ENCODE peak calls at places on chromosomes 3 and 15, in eight cellular contexts. V, U, Z, N, Q, M, L and K are unnamed samples. For H3K4me1, the result is how much of the 10 kb centered on the place peaks cover.

GRCh38 chr3:172290457-172290856 is 157.8 kb downstream of the GHSR start:
- DNase-seq in N (no peak), V (no peak), L (no peak), Q (no peak), Z (no peak), U (no peak), M (no peak), K (no peak)

GRCh38 chr3:58093573-58094195 is 85.5 kb downstream of the FLNB start:
- DNase-seq in Z (no peak), M (no peak), L (no peak), Q (no peak), N (no peak), U (peak), V (peak), K (no peak)

GRCh38 chr3:49785565-49786356 is 581 bp downstream of the IP6K1 start:
- DNase-seq in N (no peak), V (peak), M (no peak), L (peak), Q (no peak), U (peak), Z (no peak), K (no peak)

GRCh38 chr15:78810003-78810376 is 1.3 kb downstream of the ADAMTS7 start:
- DNase-seq in L (no peak), N (no peak), Z (no peak), M (no peak), V (no peak), Q (no peak), U (no peak), K (no peak)

GRCh38 chr3:120203016-120203415 is 82.0 kb downstream of the GPR156 start:
- DNase-seq in V (peak), U (peak), Q (no peak), M (no peak), L (no peak), Z (no peak), N (peak), K (peak)

GRCh38 chr3:89223188-89223587 is 115.8 kb downstream of the EPHA3 start:
- DNase-seq in U (no peak), Z (no peak), Q (no peak), M (no peak), L (no peak), V (no peak), N (no peak), K (peak)

GRCh38 chr15:38299216-38299615 is 46.6 kb downstream of the SPRED1 start:
- DNase-seq in U (peak), L (no peak), M (no peak), N (no peak), Z (no peak), V (peak), Q (no peak), K (no peak)

GRCh38 chr3:100185847-100186246 is 71.5 kb upstream of the FILIP1L start:
- DNase-seq in N (no peak), V (no peak), Z (no peak), M (no peak), U (no peak), Q (no peak), L (no peak), K (peak)

GRCh38 chr3:196422976-196423781 is 9.0 kb downstream of the UBXN7 start:
- DNase-seq in Q (peak), U (peak), Z (peak), N (peak), M (no peak), V (no peak), L (peak), K (no peak)

GRCh38 chr15:31135523-31135922 is 34.0 kb upstream of the TRPM1 start:
- DNase-seq in N (no peak), Q (no peak), U (no peak), Z (no peak), L (no peak), V (no peak), M (no peak), K (no peak)

GRCh38 chr15:93037341-93038063 is 51.5 kb downstream of the RGMA start:
- DNase-seq in U (peak), N (no peak), Z (peak), L (no peak), V (peak), M (peak), Q (peak), K (no peak)

GRCh38 chr3:161413127-161413854 is 42.0 kb upstream of the SPTSSB start:
- DNase-seq in L (no peak), M (no peak), Q (no peak), N (no peak), V (no peak), Z (no peak), U (peak), K (no peak)

GRCh38 chr3:50611464-50612233 is at the start of gene CISH:
- DNase-seq in Q (peak), Z (peak), N (peak), L (peak), U (peak), V (peak), M (peak), K (peak)

GRCh38 chr3:73868688-73869315 is 244.1 kb upstream of the PDZRN3 start:
- DNase-seq in Q (no peak), V (peak), Z (no peak), L (peak), N (no peak), M (no peak), U (peak), K (peak)

GRCh38 chr3:183038764-183039163 is 58.4 kb upstream of the DCUN1D1 start:
- DNase-seq in Q (no peak), U (no peak), N (no peak), V (no peak), L (no peak), M (no peak), Z (no peak), K (no peak)

GRCh38 chr15:68582236-68582635 is 3.4 kb downstream of the CORO2B start:
- DNase-seq in N (no peak), M (peak), V (no peak), Z (peak), L (no peak), Q (peak), U (no peak), K (no peak)

GRCh38 chr3:153666911-153667310 is 454.3 kb upstream of the ARHGEF26 start:
- DNase-seq in Q (no peak), N (no peak), M (no peak), Z (no peak), U (no peak), V (no peak), L (no peak), K (no peak)

GRCh38 chr15:92821491-92822116 is 78.5 kb upstream of the CHD2 start:
- DNase-seq in M (no peak), V (no peak), Z (no peak), U (peak), Q (no peak), L (no peak), N (no peak), K (no peak)

GRCh38 chr3:37813403-37813802 is 48.3 kb upstream of the CTDSPL start:
- DNase-seq in Z (no peak), U (no peak), M (no peak), Q (no peak), L (no peak), N (no peak), V (no peak), K (no peak)

GRCh38 chr15:72155021-72155621 is 36.9 kb downstream of the SENP8 start:
- DNase-seq in V (peak), M (no peak), U (peak), N (peak), L (peak), Z (peak), Q (peak), K (peak)

GRCh38 chr15:51768018-51768417 is 16.6 kb downstream of the TMOD2 start:
- DNase-seq in V (no peak), L (no peak), M (peak), N (no peak), Z (no peak), Q (no peak), U (no peak), K (no peak)

GRCh38 chr15:22780267-22780666 is 6.2 kb upstream of the NIPA1 start:
- DNase-seq in L (no peak), N (no peak), V (no peak), Z (no peak), Q (no peak), U (no peak), M (no peak), K (no peak)

GRCh38 chr3:143266936-143267335 is 147.4 kb downstream of the CHST2 start:
- DNase-seq in U (no peak), V (no peak), L (no peak), N (no peak), M (no peak), Q (no peak), Z (no peak), K (no peak)

GRCh38 chr3:110564674-110565073 is 506.9 kb upstream of the NECTIN3 start:
- DNase-seq in Q (no peak), L (no peak), M (no peak), V (no peak), Z (no peak), N (no peak), U (no peak), K (no peak)

GRCh38 chr15:77186518-77187095 is 115.7 kb upstream of the TSPAN3 start:
- DNase-seq in N (no peak), Q (no peak), L (no peak), Z (no peak), M (no peak), U (peak), V (peak), K (peak)

GRCh38 chr3:15315003-15315402 is 17.4 kb downstream of the SH3BP5 start:
- DNase-seq in Q (no peak), Z (no peak), U (peak), V (no peak), M (no peak), N (peak), L (no peak), K (no peak)

GRCh38 chr3:61638721-61639120 is 77.3 kb downstream of the PTPRG start:
- DNase-seq in Q (no peak), L (no peak), Z (no peak), M (no peak), V (no peak), U (peak), N (no peak), K (no peak)

GRCh38 chr3:182241777-182242556 is 530.2 kb downstream of the SOX2 start:
- DNase-seq in Z (no peak), N (peak), Q (no peak), M (no peak), U (peak), V (peak), L (no peak), K (no peak)

GRCh38 chr3:67030785-67031740 is 33.0 kb downstream of the KBTBD8 start:
- DNase-seq in Z (no peak), M (no peak), N (no peak), Q (no peak), V (no peak), U (no peak), L (no peak), K (no peak)

GRCh38 chr3:195241592-195242355 is 29.2 kb downstream of the XXYLT1 start:
- DNase-seq in Q (no peak), Z (no peak), V (no peak), U (no peak), L (no peak), M (no peak), N (no peak), K (no peak)

GRCh38 chr15:78241017-78241416 is 6.7 kb upstream of the ACSBG1 start:
- DNase-seq in N (peak), Q (peak), M (peak), U (peak), L (peak), V (peak), Z (peak), K (peak)

GRCh38 chr15:71455107-71455506 is 339.8 kb downstream of the THSD4 start:
- DNase-seq in L (no peak), M (no peak), U (no peak), N (peak), Z (no peak), Q (no peak), V (no peak), K (no peak)

GRCh38 chr3:133475245-133476010 is 75.6 kb downstream of the BFSP2 start:
- DNase-seq in U (no peak), N (no peak), V (no peak), M (no peak), L (no peak), Q (no peak), Z (no peak), K (no peak)

GRCh38 chr15:77532846-77533245 is 99.9 kb downstream of the LINGO1 start:
- DNase-seq in V (no peak), U (no peak), Z (no peak), L (no peak), M (peak), N (no peak), Q (no peak), K (no peak)

GRCh38 chr3:11835028-11835639 is 11.6 kb downstream of the TAMM41 start:
- DNase-seq in Z (no peak), Q (no peak), M (no peak), N (no peak), V (peak), L (no peak), U (peak), K (peak)

GRCh38 chr15:48720646-48721045 is 75.1 kb upstream of the FBN1 start:
- DNase-seq in M (no peak), N (no peak), V (peak), Q (no peak), Z (no peak), L (no peak), U (no peak), K (no peak)

GRCh38 chr15:70266412-70267089 is 168.8 kb upstream of the TLE3 start:
- DNase-seq in N (peak), L (peak), M (peak), U (peak), Q (peak), V (no peak), Z (no peak), K (no peak)

GRCh38 chr3:193452338-193452737 is 73.8 kb upstream of the ATP13A5 start:
- DNase-seq in M (no peak), Q (no peak), U (no peak), N (no peak), L (no peak), Z (no peak), V (no peak), K (peak)

GRCh38 chr3:186534113-186534669 is 10.0 kb downstream of the CRYGS start:
- DNase-seq in U (no peak), V (no peak), Z (no peak), N (no peak), Q (no peak), L (no peak), M (no peak), K (no peak)

GRCh38 chr3:165892565-165892964 is 55.3 kb upstream of the BCHE start:
- DNase-seq in U (no peak), L (no peak), M (no peak), N (no peak), V (no peak), Q (no peak), Z (no peak), K (no peak)

GRCh38 chr3:27590437-27591320 is 106.5 kb upstream of the SLC4A7 start:
- DNase-seq in N (no peak), V (peak), M (no peak), Q (no peak), L (no peak), Z (no peak), U (peak), K (peak)
- H3K4me3 ChIP-seq in N (no peak), V (peak), M (no peak), Q (no peak), L (peak), Z (no peak), U (no peak), K (no peak)

GRCh38 chr3:129655326-129655725 is 48.9 kb upstream of the PLXND1 start:
- DNase-seq in Q (no peak), N (no peak), V (no peak), M (no peak), U (no peak), Z (no peak), L (no peak), K (no peak)

GRCh38 chr3:129661766-129662165 is 55.3 kb upstream of the PLXND1 start:
- DNase-seq in M (no peak), V (no peak), L (no peak), Z (no peak), Q (no peak), N (no peak), U (no peak), K (no peak)

GRCh38 chr3:129657261-129658046 is 51.0 kb upstream of the PLXND1 start:
- DNase-seq in U (peak), N (no peak), V (no peak), M (no peak), L (no peak), Q (no peak), Z (no peak), K (no peak)

GRCh38 chr3:129656659-129657247 is 50.3 kb upstream of the PLXND1 start:
- DNase-seq in Z (no peak), L (no peak), U (no peak), V (no peak), Q (no peak), M (no peak), N (no peak), K (peak)

GRCh38 chr3:129658156-129658843 is 51.8 kb upstream of the PLXND1 start:
- DNase-seq in V (no peak), M (no peak), N (no peak), Q (no peak), U (no peak), L (no peak), Z (no peak), K (no peak)
- H3K4me1 ChIP-seq in V (under half), M (under half), N (half or more), Q (under half), U (under half), L (under half), Z (under half), K (under half)

GRCh38 chr3:170419301-170420087 is 826 bp downstream of the CLDN11 start:
- DNase-seq in V (peak), Q (peak), Z (no peak), M (peak), L (no peak), U (peak), N (no peak), K (no peak)
- H3K4me3 ChIP-seq in V (peak), Q (no peak), Z (peak), M (peak), L (peak), U (peak), N (peak), K (no peak)

DNA sequence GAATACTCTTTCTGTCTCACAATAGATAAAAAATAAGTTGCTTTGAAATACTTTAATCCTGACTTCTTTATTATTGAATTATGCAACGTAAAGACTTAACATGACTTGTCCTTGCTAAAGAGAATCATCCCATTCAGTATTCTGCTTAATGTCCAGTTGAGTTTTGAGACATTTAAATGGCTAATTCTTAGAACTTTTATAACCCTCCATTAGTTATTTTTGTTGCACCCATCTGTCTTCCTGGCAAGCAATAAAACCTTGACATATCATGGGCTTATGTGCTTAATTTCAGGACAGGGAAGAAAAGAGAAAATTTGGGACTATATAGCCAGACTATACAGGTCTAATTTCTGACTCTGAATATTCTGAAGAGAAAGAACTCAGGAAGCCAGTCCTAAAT is 3.1 kb downstream of the SEC62 start:
- DNase-seq in Q (no peak), L (no peak), V (no peak), N (no peak), M (no peak), U (no peak), Z (no peak), K (no peak)
- H3K4me1 ChIP-seq in Q (under half), L (under half), V (under half), N (under half), M (half or more), U (under half), Z (under half), K (under half)